ENCODE peak calls at places on chromosomes 11 and 22, in four cellular contexts. N is endothelial cell, E is AG04450, P is mesothelial cell of epicardium. H is an unnamed sample.

GRCh38 chr11:4455439-4455838 is 6.3 kb downstream of the OR52K2 start:
- DNase-seq in P (no peak), E (no peak), N (no peak), H (no peak)

GRCh38 chr11:120601566-120601965 is 90.0 kb downstream of the GRIK4 start:
- DNase-seq in P (no peak), E (peak), N (no peak), H (no peak)

GRCh38 chr22:43007519-43008102 is 7.3 kb downstream of the PACSIN2 start:
- DNase-seq in P (no peak), N (no peak), E (no peak), H (no peak)

GRCh38 chr22:33851985-33852384 is 68.3 kb downstream of the LARGE1 start:
- DNase-seq in N (no peak), P (no peak), E (no peak), H (no peak)

GRCh38 chr11:126210871-126211235 is 597 bp downstream of the RPUSD4 start:
- DNase-seq in E (no peak), N (no peak), P (no peak), H (no peak)

GRCh38 chr22:47616396-47617020 is 854.1 kb downstream of the TBC1D22A start:
- DNase-seq in E (no peak), N (no peak), P (peak), H (no peak)

GRCh38 chr22:17167486-17167885 is 8.4 kb upstream of the HDHD5 start:
- DNase-seq in P (no peak), N (no peak), E (no peak), H (no peak)

GRCh38 chr11:57324154-57324885 is 432 bp downstream of the TNKS1BP1 start:
- DNase-seq in E (no peak), P (peak), N (peak), H (no peak)

GRCh38 chr11:124307093-124307492 is 6.7 kb downstream of the OR8D1 start:
- DNase-seq in E (no peak), P (no peak), N (no peak), H (no peak)

GRCh38 chr11:90134420-90135003 is at the start of gene NAALAD2:
- DNase-seq in E (no peak), P (peak), N (peak), H (no peak)

GRCh38 chr11:125532668-125533067 is 36.6 kb upstream of the FEZ1 start:
- DNase-seq in N (no peak), P (no peak), E (no peak), H (no peak)

GRCh38 chr11:76810151-76810853 is 27.1 kb downstream of the TSKU start:
- DNase-seq in P (peak), E (no peak), N (peak), H (no peak)

GRCh38 chr11:74905326-74905725 is 43.6 kb downstream of the XRRA1 start:
- DNase-seq in E (no peak), N (peak), P (no peak), H (no peak)

GRCh38 chr22:37182101-37182948 is 5.7 kb downstream of the C1QTNF6 start:
- DNase-seq in N (no peak), E (no peak), P (no peak), H (no peak)

GRCh38 chr11:96084610-96085348 is 160.9 kb upstream of the MTMR2 start:
- DNase-seq in N (no peak), E (no peak), P (no peak), H (no peak)

GRCh38 chr11:1472180-1473005 is 14.2 kb downstream of the MOB2 start:
- DNase-seq in P (no peak), E (no peak), N (no peak), H (no peak)

GRCh38 chr11:129973809-129974208 is 28.8 kb downstream of the PRDM10 start:
- DNase-seq in E (no peak), N (no peak), P (peak), H (no peak)

GRCh38 chr11:134711563-134711962 is 299.5 kb upstream of the B3GAT1 start:
- DNase-seq in N (no peak), E (no peak), P (no peak), H (no peak)

GRCh38 chr22:45996241-45997076 is 19.5 kb upstream of the WNT7B start:
- DNase-seq in E (no peak), P (no peak), N (no peak), H (no peak)

GRCh38 chr11:94968334-94968958 is 4.9 kb downstream of the CWC15 start:
- DNase-seq in E (no peak), N (no peak), P (no peak), H (no peak)

GRCh38 chr11:111309516-111309915 is 11.2 kb downstream of the POU2AF3 start:
- DNase-seq in P (no peak), E (no peak), N (no peak), H (no peak)

GRCh38 chr22:30855677-30856518 is 112.7 kb downstream of the MORC2 start:
- DNase-seq in N (no peak), P (no peak), E (no peak), H (no peak)

GRCh38 chr11:2940166-2940929 is 11.1 kb upstream of the PHLDA2 start:
- DNase-seq in E (no peak), N (no peak), P (no peak), H (no peak)

GRCh38 chr11:93606721-93607120 is 54.8 kb upstream of the CEP295 start:
- DNase-seq in N (no peak), E (no peak), P (no peak), H (no peak)

GRCh38 chr11:7892059-7892699 is 38.9 kb downstream of the OR10A6 start:
- DNase-seq in E (peak), N (no peak), P (no peak), H (no peak)

GRCh38 chr11:57094206-57094940 is 87.4 kb upstream of the LRRC55 start:
- DNase-seq in P (no peak), E (no peak), N (no peak), H (no peak)

GRCh38 chr11:68256331-68256741 is 15.4 kb downstream of the C11orf24 start:
- DNase-seq in P (no peak), E (no peak), N (no peak), H (no peak)

GRCh38 chr22:39785232-39785631 is 108.3 kb downstream of the ENTHD1 start:
- DNase-seq in E (no peak), P (no peak), N (no peak), H (no peak)

GRCh38 chr11:73237471-73238290 is 19.6 kb downstream of the P2RY2 start:
- DNase-seq in N (no peak), E (no peak), P (no peak), H (no peak)

GRCh38 chr11:73969991-73970800 is 12.4 kb downstream of the UCP2 start:
- DNase-seq in E (no peak), P (no peak), N (no peak), H (no peak)

GRCh38 chr11:125903753-125904659 is at the start of gene DDX25:
- DNase-seq in E (no peak), P (no peak), N (peak), H (no peak)

GRCh38 chr22:46676881-46677280 is 56.7 kb downstream of the GRAMD4 start:
- DNase-seq in E (no peak), P (no peak), N (no peak), H (no peak)

GRCh38 chr11:127791844-127792243 is 791.3 kb upstream of the KIRREL3 start:
- DNase-seq in P (no peak), N (no peak), E (no peak), H (no peak)

GRCh38 chr11:127789887-127790286 is 789.3 kb upstream of the KIRREL3 start:
- DNase-seq in P (no peak), E (no peak), N (peak), H (no peak)
- TF ChIP-seq CTCF in P (peak), E (peak), N (peak), H (no peak)

DNA sequence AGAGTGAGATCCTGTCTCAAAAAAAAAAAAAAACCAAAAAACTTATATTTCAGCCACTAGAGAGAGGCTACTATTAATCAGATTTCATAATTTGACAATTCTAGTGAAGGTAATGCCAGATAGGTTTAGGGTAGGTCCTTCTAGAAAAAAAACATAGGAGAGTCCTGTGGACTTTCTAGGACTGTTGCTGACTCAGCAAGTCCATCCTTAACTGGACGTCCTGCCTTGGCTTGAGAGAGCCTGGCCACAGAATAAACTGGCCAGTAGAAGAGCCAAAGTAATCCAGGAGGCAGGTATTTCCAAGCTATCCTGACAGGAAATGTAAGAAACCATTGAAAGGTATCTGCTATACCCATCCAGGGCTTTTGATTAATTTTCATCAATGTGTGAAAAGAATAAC is 64.6 kb downstream of the TRIM44 start:
- DNase-seq in E (no peak), N (no peak), P (no peak), H (no peak)
- TF ChIP-seq CTCF in E (no peak), N (no peak), P (no peak), H (no peak)

GRCh38 chr11:128447233-128447632 is 140.1 kb downstream of the ETS1 start:
- DNase-seq in E (no peak), P (no peak), N (no peak), H (no peak)

GRCh38 chr11:128450882-128451647 is 136.3 kb downstream of the ETS1 start:
- DNase-seq in N (no peak), P (no peak), E (no peak), H (no peak)

GRCh38 chr11:128448981-128449713 is 138.2 kb downstream of the ETS1 start:
- DNase-seq in P (no peak), E (no peak), N (no peak), H (no peak)

GRCh38 chr11:128451651-128452470 is 135.5 kb downstream of the ETS1 start:
- DNase-seq in N (no peak), E (no peak), P (no peak), H (no peak)

DNA sequence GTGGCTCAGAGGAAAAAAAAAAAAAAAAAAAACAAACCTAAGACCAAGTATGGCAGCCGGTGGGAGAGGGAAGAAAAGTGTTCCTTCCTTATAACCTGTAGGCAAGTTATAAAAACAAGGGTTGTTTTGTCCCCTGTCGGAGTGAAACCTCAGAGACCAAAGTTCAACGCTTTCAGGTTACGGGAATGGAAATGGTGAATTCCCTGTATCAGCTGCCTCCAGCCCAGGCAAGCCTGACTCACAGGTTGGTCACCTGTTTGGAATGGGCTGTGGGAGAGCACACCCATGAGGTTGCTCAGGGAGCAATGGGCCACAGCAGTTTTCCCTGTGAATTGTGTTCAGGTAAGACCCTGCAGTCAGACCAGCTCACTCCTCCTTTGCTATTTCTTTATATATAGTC is 138.9 kb downstream of the ETS1 start:
- DNase-seq in E (no peak), P (no peak), N (no peak), H (no peak)
- TF ChIP-seq CTCF in E (no peak), P (no peak), N (no peak), H (no peak)

GRCh38 chr11:121648306-121648705 is 195.5 kb upstream of the SORL1-AS1 start:
- DNase-seq in P (no peak), E (no peak), N (no peak), H (no peak)
- TF ChIP-seq CTCF in P (peak), E (no peak), N (peak), H (no peak)

DNA sequence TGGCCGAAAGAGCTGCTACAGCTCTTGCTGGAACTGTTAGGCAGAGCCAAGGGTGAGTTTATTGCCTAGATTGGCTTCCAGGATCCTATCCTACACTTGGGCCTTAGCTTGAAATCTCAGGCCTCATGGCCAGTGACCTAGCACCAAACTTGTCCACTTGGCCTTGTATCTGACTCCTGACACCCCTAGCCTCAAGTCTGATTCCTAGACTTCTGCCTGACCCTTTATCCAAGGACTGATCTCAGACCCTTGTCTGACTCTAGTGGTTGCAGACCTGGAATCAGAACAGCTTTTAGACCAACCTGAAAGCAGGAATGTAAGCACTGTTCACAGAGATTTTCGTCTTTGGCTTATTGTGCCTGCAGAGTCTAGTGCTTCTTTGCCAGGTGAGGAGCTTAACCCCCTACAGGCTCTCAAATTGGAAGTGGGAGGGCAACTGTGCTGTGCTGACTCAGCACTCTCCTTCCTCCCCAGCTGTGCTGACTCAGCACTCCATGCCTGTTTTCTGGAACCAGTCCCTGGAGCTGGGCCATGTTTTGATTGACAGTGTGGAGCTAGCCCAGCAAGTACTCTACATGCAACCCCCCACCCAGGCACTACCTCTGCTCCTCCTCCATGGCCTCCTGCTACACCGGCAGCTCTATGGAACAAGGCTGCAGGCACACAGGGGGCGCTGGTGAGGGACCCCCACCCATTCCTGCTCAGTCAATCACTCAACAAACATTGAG is 35.1 kb downstream of the RRP8 start:
- DNase-seq in E (peak), P (no peak), N (no peak), H (no peak)
- TF ChIP-seq CTCF in E (peak), P (no peak), N (no peak), H (no peak)